ENCODE peak calls at places on chromosomes 11 and 22, in eight cellular contexts. P, O, G, F, R, V, W and H are unnamed samples.

GRCh38 chr11:133146697-133147306 is 385.5 kb downstream of the OPCML start:
- DNase-seq in P (no peak), O (no peak), G (no peak), F (no peak), R (no peak), V (no peak), W (no peak), H (no peak)

GRCh38 chr11:106333678-106334077 is 256.2 kb downstream of the AASDHPPT start:
- DNase-seq in P (no peak), O (no peak), G (no peak), F (no peak), R (no peak), V (no peak), W (no peak), H (no peak)

GRCh38 chr22:37802310-37803194 is 5.2 kb upstream of the GCAT start:
- DNase-seq in P (no peak), O (no peak), G (peak), F (peak), R (peak), V (peak), W (no peak), H (no peak)

GRCh38 chr11:134312807-134313206 is 19.0 kb upstream of the GLB1L2 start:
- DNase-seq in P (no peak), O (no peak), G (peak), F (no peak), R (no peak), V (no peak), W (no peak), H (no peak)

GRCh38 chr22:35517769-35518530 is 22.7 kb upstream of the RASD2 start:
- DNase-seq in P (no peak), O (no peak), G (no peak), F (no peak), R (no peak), V (no peak), W (no peak), H (no peak)

GRCh38 chr11:10303558-10304363 is 1.1 kb upstream of the ADM start:
- DNase-seq in P (peak), O (peak), G (peak), F (peak), R (peak), V (peak), W (no peak), H (peak)

GRCh38 chr11:134086376-134086775 is 17.5 kb downstream of the JAM3 start:
- DNase-seq in P (no peak), O (no peak), G (no peak), F (no peak), R (no peak), V (no peak), W (no peak), H (no peak)

GRCh38 chr11:108319541-108320145 is 96.8 kb downstream of the ATM start:
- DNase-seq in P (no peak), O (no peak), G (no peak), F (no peak), R (no peak), V (no peak), W (no peak), H (no peak)

GRCh38 chr22:35882226-35883027 is 146.2 kb downstream of the RBFOX2 start:
- DNase-seq in P (no peak), O (no peak), G (no peak), F (peak), R (no peak), V (no peak), W (no peak), H (peak)

GRCh38 chr11:120778692-120779490 is 245.0 kb upstream of the TBCEL start:
- DNase-seq in P (no peak), O (peak), G (peak), F (no peak), R (no peak), V (no peak), W (no peak), H (no peak)

GRCh38 chr22:46738961-46739870 is 1.2 kb upstream of the CERK start:
- DNase-seq in P (no peak), O (no peak), G (peak), F (no peak), R (peak), V (no peak), W (peak), H (peak)

GRCh38 chr11:26490546-26490945 is 81.5 kb downstream of the MUC15 start:
- DNase-seq in P (no peak), O (no peak), G (no peak), F (no peak), R (no peak), V (no peak), W (no peak), H (no peak)

GRCh38 chr11:8610532-8611116 is 16.6 kb upstream of the STK33 start:
- DNase-seq in P (no peak), O (peak), G (peak), F (no peak), R (no peak), V (no peak), W (no peak), H (no peak)

GRCh38 chr11:44955019-44955738 is 4.5 kb upstream of the TP53I11 start:
- DNase-seq in P (peak), O (no peak), G (no peak), F (no peak), R (no peak), V (no peak), W (no peak), H (no peak)

GRCh38 chr11:6258571-6258998 is 1.1 kb upstream of the CCKBR start:
- DNase-seq in P (no peak), O (no peak), G (peak), F (no peak), R (no peak), V (no peak), W (no peak), H (no peak)

GRCh38 chr11:111559791-111560190 is 19.3 kb downstream of the LAYN start:
- DNase-seq in P (no peak), O (no peak), G (no peak), F (no peak), R (no peak), V (no peak), W (no peak), H (no peak)

GRCh38 chr11:63919267-63920125 is 2.5 kb upstream of the RCOR2 start:
- DNase-seq in P (no peak), O (no peak), G (peak), F (peak), R (peak), V (no peak), W (no peak), H (no peak)

GRCh38 chr22:48929276-48929790 is 898.3 kb downstream of the BRD1 start:
- DNase-seq in P (no peak), O (peak), G (no peak), F (no peak), R (peak), V (no peak), W (no peak), H (no peak)

GRCh38 chr22:30262917-30263741 is 3.5 kb downstream of the OSM start:
- DNase-seq in P (no peak), O (no peak), G (peak), F (peak), R (no peak), V (peak), W (no peak), H (peak)

GRCh38 chr11:390175-390574 is 3.8 kb upstream of the PKP3 start:
- DNase-seq in P (no peak), O (no peak), G (peak), F (no peak), R (no peak), V (no peak), W (peak), H (no peak)

GRCh38 chr11:596374-596773 is 19.4 kb downstream of the IRF7 start:
- DNase-seq in P (no peak), O (no peak), G (no peak), F (no peak), R (no peak), V (no peak), W (no peak), H (no peak)

GRCh38 chr11:84543367-84544159 is 1083.6 kb downstream of the DLG2 start:
- DNase-seq in P (no peak), O (no peak), G (peak), F (peak), R (no peak), V (no peak), W (no peak), H (no peak)

GRCh38 chr11:70674605-70675004 is 276.3 kb downstream of the CTTN start:
- DNase-seq in P (no peak), O (no peak), G (no peak), F (no peak), R (no peak), V (no peak), W (no peak), H (no peak)

GRCh38 chr11:91823252-91823830 is 401.3 kb upstream of the FAT3 start:
- DNase-seq in P (no peak), O (no peak), G (no peak), F (no peak), R (no peak), V (no peak), W (no peak), H (no peak)

GRCh38 chr11:110903830-110904229 is 191.6 kb upstream of the ARHGAP20 start:
- DNase-seq in P (no peak), O (peak), G (no peak), F (no peak), R (no peak), V (no peak), W (no peak), H (no peak)

GRCh38 chr22:30233582-30233981 is 13.0 kb downstream of the LIF start:
- DNase-seq in P (no peak), O (no peak), G (no peak), F (no peak), R (no peak), V (no peak), W (no peak), H (no peak)

GRCh38 chr11:26286472-26287066 is 45.4 kb upstream of the ANO3 start:
- DNase-seq in P (no peak), O (no peak), G (peak), F (peak), R (no peak), V (no peak), W (no peak), H (no peak)

GRCh38 chr11:65181569-65182257 is at the start of gene CAPN1:
- DNase-seq in P (peak), O (peak), G (peak), F (peak), R (peak), V (peak), W (peak), H (peak)

GRCh38 chr11:279966-280761 is 2.0 kb downstream of the NLRP6 start:
- DNase-seq in P (peak), O (no peak), G (peak), F (peak), R (peak), V (no peak), W (no peak), H (no peak)

GRCh38 chr11:103112364-103112763 is 3.1 kb downstream of the DYNC2H1 start:
- DNase-seq in P (no peak), O (no peak), G (no peak), F (no peak), R (no peak), V (no peak), W (no peak), H (no peak)

GRCh38 chr22:50422961-50423815 is 51.6 kb downstream of the SBF1 start:
- DNase-seq in P (no peak), O (no peak), G (no peak), F (no peak), R (no peak), V (no peak), W (no peak), H (no peak)
- TF ChIP-seq CTCF in P (no peak), O (no peak), G (no peak), F (no peak), R (no peak), V (no peak), W (no peak), H (no peak)

GRCh38 chr22:44342347-44342956 is 29.7 kb upstream of the SHISAL1 start:
- DNase-seq in P (no peak), O (no peak), G (no peak), F (no peak), R (no peak), V (no peak), W (no peak), H (no peak)
- TF ChIP-seq POLR2AphosphoS5 in P (no peak), O (no peak), G (no peak), F (no peak), R (no peak), V (no peak), W (no peak), H (no peak)

GRCh38 chr11:123593570-123593969 is 60.9 kb downstream of the SCN3B start:
- DNase-seq in P (no peak), O (no peak), G (no peak), F (no peak), R (no peak), V (no peak), W (no peak), H (no peak)
- H3K4me3 ChIP-seq in P (no peak), O (no peak), G (no peak), F (no peak), R (no peak), V (no peak), W (no peak), H (no peak)

DNA sequence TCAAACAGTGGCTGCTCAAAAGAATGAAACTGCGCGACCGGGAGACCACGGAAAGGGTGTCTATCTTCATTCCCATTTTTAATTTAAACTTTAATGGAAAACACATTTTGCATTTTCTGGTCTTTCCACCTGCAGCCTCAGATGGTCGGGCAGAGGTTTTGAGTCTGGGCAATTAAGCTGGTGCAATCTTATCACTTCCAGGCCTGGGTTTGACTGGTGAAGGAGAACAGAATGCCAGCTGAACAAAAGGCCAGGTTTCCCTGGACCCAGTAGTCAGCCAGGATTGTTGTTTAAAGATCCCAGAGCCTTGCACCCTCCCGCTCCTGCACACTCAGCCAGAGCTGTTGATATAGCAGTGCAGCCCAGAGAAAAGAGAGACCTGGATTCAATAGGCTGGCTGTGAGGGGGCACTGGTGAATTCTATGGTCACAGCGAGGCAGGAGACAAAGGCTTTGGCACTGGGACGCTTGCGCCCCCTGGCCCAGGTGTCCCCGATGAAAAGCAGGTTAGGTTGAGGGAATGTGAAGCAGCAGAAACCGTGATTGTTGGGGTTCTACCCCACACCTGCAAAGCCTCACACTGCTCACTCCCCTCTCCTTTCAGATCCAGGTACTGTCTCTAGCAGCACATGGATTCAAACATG is 83.6 kb downstream of the FLI1 start:
- DNase-seq in P (no peak), O (no peak), G (peak), F (peak), R (no peak), V (no peak), W (no peak), H (no peak)
- TF ChIP-seq CTCF in P (no peak), O (no peak), G (peak), F (no peak), R (no peak), V (no peak), W (no peak), H (no peak)

DNA sequence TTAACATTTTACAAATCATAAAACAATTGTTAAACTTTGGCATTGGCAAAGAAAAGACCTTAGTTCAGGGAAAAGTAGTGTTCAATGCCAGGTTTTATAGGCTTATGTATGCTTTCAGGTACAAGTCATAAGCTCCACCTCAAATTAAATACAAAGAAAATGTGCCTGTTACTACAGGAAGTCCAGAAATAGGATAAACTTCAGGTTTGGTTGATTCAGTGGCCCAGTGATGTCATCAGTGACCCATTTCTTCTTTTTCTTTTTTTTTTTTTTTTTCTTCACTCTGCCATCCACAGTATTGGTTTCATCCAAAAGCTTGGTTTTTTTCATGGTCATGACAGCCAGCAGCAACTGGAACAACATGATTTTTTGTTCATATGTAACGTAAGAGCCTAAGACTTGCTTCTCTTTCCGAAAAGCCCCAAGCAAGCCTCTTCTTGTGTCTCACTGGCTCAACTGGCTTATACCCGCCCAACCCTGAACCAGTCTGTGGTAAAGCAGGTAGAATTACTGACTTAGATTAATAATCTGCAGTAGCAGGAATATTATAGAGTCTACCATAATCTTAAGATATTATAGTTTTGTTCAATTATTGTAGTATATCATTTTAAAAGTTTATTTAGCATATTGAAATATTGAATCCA is 46.2 kb downstream of the TTC17 start:
- DNase-seq in P (no peak), O (no peak), G (no peak), F (no peak), R (no peak), V (no peak), W (no peak), H (no peak)
- TF ChIP-seq POLR2AphosphoS5 in P (no peak), O (no peak), G (no peak), F (no peak), R (no peak), V (no peak), W (no peak), H (no peak)

DNA sequence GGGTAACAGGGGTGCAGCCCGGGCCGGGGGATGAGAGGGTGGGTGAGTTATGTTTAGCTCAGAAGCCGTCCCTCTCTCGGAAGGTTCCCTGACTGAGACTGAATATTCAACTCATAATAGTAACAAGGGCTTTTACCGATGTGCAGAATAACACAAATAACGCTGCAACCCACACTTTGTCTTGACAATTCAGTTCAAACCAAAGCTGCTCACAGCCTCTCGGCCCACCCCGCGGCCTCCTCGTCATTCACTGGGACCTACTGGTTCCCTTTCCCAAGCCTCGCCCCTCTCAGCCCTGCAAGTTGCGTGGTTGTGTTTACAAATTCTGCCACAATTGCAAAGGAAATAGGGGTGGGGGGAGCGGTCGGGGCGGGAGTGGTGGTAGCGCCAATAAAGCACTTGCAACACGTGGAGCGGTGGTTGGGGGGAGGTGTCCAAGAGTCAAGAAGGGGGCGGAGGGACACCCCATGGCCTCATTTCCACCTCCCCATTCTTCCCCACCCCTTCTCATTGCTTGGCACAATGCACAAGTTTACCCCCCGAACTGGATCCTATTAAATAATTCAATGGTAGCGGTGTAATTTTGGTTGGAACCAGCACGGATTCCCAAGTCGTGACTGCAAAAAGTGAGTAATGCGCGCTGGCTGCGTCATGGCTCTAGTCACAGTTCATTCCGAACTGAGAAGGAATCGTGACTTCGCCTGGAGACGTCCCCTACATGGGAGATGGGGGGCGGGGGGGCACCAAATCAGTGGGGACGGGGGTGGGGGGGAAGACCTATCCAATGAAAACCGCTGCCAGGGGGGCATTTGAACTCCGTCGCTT is 102.0 kb upstream of the HSD17B12 start:
- DNase-seq in P (no peak), O (no peak), G (peak), F (no peak), R (peak), V (no peak), W (no peak), H (no peak)
- H3K4me3 ChIP-seq in P (peak), O (peak), G (peak), F (peak), R (peak), V (peak), W (no peak), H (peak)

DNA sequence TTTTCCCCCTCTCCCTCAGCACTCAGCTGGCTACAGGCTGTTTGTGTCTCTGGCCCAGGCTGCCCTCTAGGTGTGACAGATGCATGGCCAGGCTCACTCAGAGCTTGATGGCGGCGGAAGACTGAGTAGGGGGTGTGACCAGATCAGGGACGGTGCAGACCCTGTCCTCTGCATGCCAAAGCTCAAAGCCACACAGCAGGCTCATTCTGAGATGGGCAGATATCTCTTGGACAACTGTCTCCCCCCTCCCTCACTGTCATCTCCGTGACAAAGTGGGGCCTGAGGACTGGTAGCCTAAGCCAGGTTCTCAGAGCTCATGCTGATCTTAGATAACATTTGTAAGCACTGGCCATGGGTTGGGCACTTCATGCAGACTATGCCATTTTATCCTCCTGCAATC is 231.3 kb downstream of the DSCAML1 start:
- DNase-seq in P (no peak), O (no peak), G (no peak), F (peak), R (no peak), V (no peak), W (no peak), H (no peak)
- TF ChIP-seq CTCF in P (no peak), O (no peak), G (peak), F (no peak), R (no peak), V (no peak), W (no peak), H (no peak)